ENCODE peak calls at places on chromosomes 6 and 20, in nine cellular contexts. L is stimulated activated effector memory CD8-positive, alpha-beta T cell treated with anti-CD3 and anti-CD28 coated beads, Interleukin-12 subunit alpha, Interleukin-12 subunit beta, amount 100 ng/mL, for 72 hours; K is mesendoderm; A is activated naive CD8-positive, alpha-beta T cell treated with anti-CD3 and anti-CD28 coated beads for 36 hours; Y is naive thymus-derived CD8-positive, alpha-beta T cell; M is CD4-positive, CD25-positive, alpha-beta regulatory T cell; O is T-cell; G is activated CD4-positive, alpha-beta T cell treated with anti-CD3 and anti-CD28 coated beads for 1 hour; Z is IMR-90. R is an unnamed sample.

GRCh38 chr6:90068264-90068663 is 174.0 kb downstream of the GJA10 start:
- DNase-seq in L (no peak), K (peak), A (peak), Y (no peak), M (no peak), O (no peak), G (no peak), Z (peak), R (no peak)

GRCh38 chr6:112307707-112308106 is 39.4 kb upstream of the RFPL4B start:
- DNase-seq in L (no peak), K (no peak), A (no peak), Y (no peak), M (no peak), O (no peak), G (no peak), Z (peak), R (no peak)

GRCh38 chr20:62824476-62825287 is 7.8 kb downstream of the COL9A3 start:
- DNase-seq in L (no peak), K (peak), A (no peak), Y (peak), M (peak), O (no peak), G (peak), Z (no peak), R (no peak)

GRCh38 chr6:69044534-69044933 is 409.5 kb downstream of the ADGRB3 start:
- DNase-seq in L (no peak), K (no peak), A (no peak), Y (no peak), M (no peak), O (no peak), G (no peak), Z (peak), R (no peak)

GRCh38 chr6:39289490-39289889 is 24.7 kb downstream of the KCNK17 start:
- DNase-seq in L (no peak), K (no peak), A (no peak), Y (no peak), M (no peak), O (no peak), G (no peak), Z (no peak), R (no peak)

GRCh38 chr6:132084811-132085509 is 133.8 kb upstream of the CCN2 start:
- DNase-seq in L (no peak), K (peak), A (no peak), Y (no peak), M (no peak), O (no peak), G (no peak), Z (peak), R (no peak)

GRCh38 chr6:117317261-117317660 is 51.9 kb downstream of the VGLL2 start:
- DNase-seq in L (no peak), K (peak), A (no peak), Y (no peak), M (no peak), O (no peak), G (no peak), Z (peak), R (no peak)

GRCh38 chr6:50820590-50821234 is 2.0 kb downstream of the TFAP2B start:
- DNase-seq in L (no peak), K (no peak), A (no peak), Y (no peak), M (no peak), O (no peak), G (no peak), Z (no peak), R (no peak)

GRCh38 chr6:72953901-72954494 is 271.3 kb downstream of the KHDC1L start:
- DNase-seq in L (no peak), K (no peak), A (no peak), Y (no peak), M (no peak), O (no peak), G (no peak), Z (peak), R (no peak)

GRCh38 chr6:84278311-84278710 is 50.9 kb upstream of the CEP162 start:
- DNase-seq in L (no peak), K (no peak), A (no peak), Y (no peak), M (no peak), O (no peak), G (no peak), Z (no peak), R (no peak)

GRCh38 chr6:10465633-10466499 is 51.0 kb upstream of the TFAP2A start:
- DNase-seq in L (no peak), K (peak), A (peak), Y (no peak), M (no peak), O (no peak), G (no peak), Z (peak), R (no peak)

GRCh38 chr6:79544299-79544927 is 7.2 kb upstream of the LCA5 start:
- DNase-seq in L (no peak), K (peak), A (no peak), Y (no peak), M (no peak), O (no peak), G (no peak), Z (peak), R (no peak)

GRCh38 chr20:40010483-40010882 is 678.6 kb downstream of the MAFB start:
- DNase-seq in L (no peak), K (no peak), A (no peak), Y (no peak), M (no peak), O (no peak), G (no peak), Z (no peak), R (no peak)

GRCh38 chr6:135250751-135251356 is 69.7 kb downstream of the MYB start:
- DNase-seq in L (no peak), K (peak), A (no peak), Y (no peak), M (no peak), O (no peak), G (no peak), Z (no peak), R (no peak)

GRCh38 chr6:33886673-33887144 is 82.9 kb upstream of the MLN start:
- DNase-seq in L (no peak), K (no peak), A (no peak), Y (no peak), M (peak), O (no peak), G (no peak), Z (peak), R (no peak)

GRCh38 chr6:73797861-73798260 is 101.9 kb downstream of the CD109 start:
- DNase-seq in L (no peak), K (no peak), A (no peak), Y (no peak), M (no peak), O (no peak), G (no peak), Z (peak), R (no peak)

GRCh38 chr6:125984311-125984710 is 2.0 kb upstream of the TRMT11 start:
- DNase-seq in L (no peak), K (no peak), A (no peak), Y (no peak), M (no peak), O (no peak), G (no peak), Z (peak), R (no peak)

R was measured in SK-N-MC.